ENCODE peak calls at places on chromosomes 3 and 15, in eight cellular contexts. L is sigmoid colon; J is posterior cingulate gyrus; A is retinal pigment epithelial cell; S is thoracic aorta; U is NCI-H345; P is GM13977; T is stimulated activated CD4-positive, alpha-beta T cell treated with anti-CD3 and anti-CD28 coated beads, Interleukin-4, amount 100 ng/mL, for 48 hours. O is an unnamed sample.

GRCh38 chr3:37621771-37622170 is 239.9 kb upstream of the CTDSPL start:
- DNase-seq in U (no peak), A (no peak), P (no peak), J (no peak), L (no peak), S (no peak), T (no peak), O (no peak)

GRCh38 chr3:5298453-5298852 is 110.9 kb downstream of the EDEM1 start:
- DNase-seq in A (no peak), J (no peak), P (peak), U (no peak), L (no peak), T (no peak), S (no peak), O (no peak)

GRCh38 chr3:194740859-194741486 is 55.3 kb downstream of the FAM43A start:
- DNase-seq in P (no peak), L (no peak), S (no peak), J (no peak), A (peak), T (no peak), U (no peak), O (no peak)

GRCh38 chr15:89070197-89071124 is 17.8 kb upstream of the ABHD2 start:
- DNase-seq in P (no peak), L (no peak), U (no peak), T (no peak), S (no peak), J (no peak), A (no peak), O (no peak)

GRCh38 chr3:62373714-62374333 is 474 bp upstream of the FEZF2 start:
- DNase-seq in P (peak), T (no peak), L (no peak), A (no peak), U (no peak), J (no peak), S (no peak), O (no peak)

GRCh38 chr3:114052216-114052615 is 4.1 kb downstream of the CCDC191 start:
- DNase-seq in L (no peak), U (no peak), T (no peak), A (no peak), P (no peak), S (no peak), J (no peak), O (no peak)

GRCh38 chr3:5112043-5112442 is 10.0 kb upstream of the ARL8B start:
- DNase-seq in S (no peak), A (no peak), J (no peak), P (peak), T (no peak), L (no peak), U (no peak), O (no peak)

GRCh38 chr3:195030791-195031321 is 240.1 kb downstream of the XXYLT1 start:
- DNase-seq in U (peak), A (no peak), S (no peak), T (no peak), L (no peak), P (no peak), J (no peak), O (no peak)

GRCh38 chr3:58332575-58333179 is at the start of gene PXK:
- DNase-seq in A (no peak), L (peak), U (peak), J (peak), T (peak), S (no peak), P (peak), O (peak)

GRCh38 chr3:139770577-139770976 is 92.8 kb upstream of the NMNAT3 start:
- DNase-seq in L (no peak), T (no peak), A (no peak), J (no peak), U (no peak), S (no peak), P (no peak), O (no peak)

GRCh38 chr15:70524470-70524869 is 238.9 kb downstream of the UACA start:
- DNase-seq in A (no peak), T (no peak), S (no peak), P (no peak), J (no peak), U (no peak), L (no peak), O (peak)

GRCh38 chr15:77599899-77600298 is 32.8 kb downstream of the LINGO1 start:
- DNase-seq in U (no peak), T (no peak), A (no peak), L (peak), S (no peak), P (no peak), J (peak), O (no peak)

GRCh38 chr3:82093641-82094040 is 332.2 kb upstream of the GBE1 start:
- DNase-seq in P (no peak), L (no peak), U (no peak), A (no peak), S (no peak), T (no peak), J (no peak), O (no peak)

GRCh38 chr3:32913790-32914446 is 37.5 kb upstream of the CCR4 start:
- DNase-seq in P (no peak), S (no peak), T (no peak), U (no peak), A (no peak), L (peak), J (no peak), O (no peak)

O was measured in mesenteric fat pad.